ENCODE peak calls at places on chromosomes 5 and 9, in eight cellular contexts. P is endodermal cell, H is LHCN-M2, F is caudate nucleus, Y is anterior cingulate cortex, T is left ventricle myocardium inferior, Z is NCI-H1417, X is LoVo. A is an unnamed sample.
A peak's percentile ranks its signal among the peaks of the same experiment; 100 is the strongest.

GRCh38 chr9:104941597-104941996 is 13.6 kb upstream of the ABCA1 start:
- DNase-seq in P (no peak), H (no peak), F (no peak), Y (no peak), T (no peak), Z (no peak), X (no peak), A (no peak)

GRCh38 chr5:55480781-55481180 is 54.0 kb downstream of the PLPP1 start:
- DNase-seq in P (no peak), H (peak; percentile 44), F (no peak), Y (no peak), T (no peak), Z (no peak), X (no peak), A (no peak)

GRCh38 chr9:136799854-136800657 is 3.9 kb downstream of the CCDC183 start:
- DNase-seq in P (peak; percentile 98), H (no peak), F (peak; percentile 66), Y (peak; percentile 58), T (peak; percentile 85), Z (peak; percentile 79), X (peak; percentile 86), A (peak; percentile 85)

GRCh38 chr5:132203916-132204315 is 23.7 kb downstream of the P4HA2 start:
- DNase-seq in P (peak; percentile 11), H (no peak), F (no peak), Y (no peak), T (no peak), Z (no peak), X (no peak), A (no peak)

GRCh38 chr5:172411423-172412111 is 42.8 kb downstream of the SH3PXD2B start:
- DNase-seq in P (no peak), H (no peak), F (no peak), Y (no peak), T (peak; percentile 42), Z (no peak), X (no peak), A (no peak)

GRCh38 chr9:106588601-106589000 is 274.4 kb upstream of the ZNF462 start:
- DNase-seq in P (peak; percentile 62), H (peak; percentile 19), F (no peak), Y (no peak), T (no peak), Z (no peak), X (no peak), A (no peak)

GRCh38 chr5:40223884-40224402 is 455.8 kb upstream of the PTGER4 start:
- DNase-seq in P (no peak), H (peak; percentile 98), F (no peak), Y (no peak), T (no peak), Z (no peak), X (no peak), A (no peak)

GRCh38 chr5:68444048-68444447 is 228.5 kb downstream of the PIK3R1 start:
- DNase-seq in P (no peak), H (no peak), F (no peak), Y (no peak), T (no peak), Z (no peak), X (no peak), A (no peak)

GRCh38 chr9:89483592-89484474 is 14.1 kb downstream of the SEMA4D start:
- DNase-seq in P (no peak), H (no peak), F (no peak), Y (no peak), T (no peak), Z (no peak), X (no peak), A (no peak)

GRCh38 chr5:133524597-133524996 is 87.7 kb downstream of the FSTL4 start:
- DNase-seq in P (no peak), H (no peak), F (no peak), Y (no peak), T (no peak), Z (no peak), X (no peak), A (no peak)

GRCh38 chr5:150302301-150303069 is at the start of gene ARSI:
- DNase-seq in P (peak; percentile 94), H (no peak), F (no peak), Y (no peak), T (peak; percentile 34), Z (no peak), X (no peak), A (no peak)

GRCh38 chr5:1208221-1208742 is 6.9 kb downstream of the SLC6A19 start:
- DNase-seq in P (no peak), H (no peak), F (no peak), Y (no peak), T (no peak), Z (no peak), X (no peak), A (no peak)

GRCh38 chr5:4941957-4942830 is 197.9 kb upstream of the ADAMTS16 start:
- DNase-seq in P (peak; percentile 86), H (no peak), F (no peak), Y (no peak), T (no peak), Z (peak; percentile 17), X (no peak), A (no peak)

GRCh38 chr5:417765-418559 is 25.0 kb upstream of the EXOC3 start:
- DNase-seq in P (no peak), H (no peak), F (no peak), Y (no peak), T (no peak), Z (no peak), X (no peak), A (no peak)

GRCh38 chr9:106953166-106953565 is 90.2 kb downstream of the ZNF462 start:
- DNase-seq in P (no peak), H (peak; percentile 92), F (no peak), Y (no peak), T (no peak), Z (no peak), X (peak; percentile 2), A (no peak)